ENCODE peak calls at places on chromosomes 11 and 22, in four cellular contexts. H is T-cell; Q is activated CD8-positive, alpha-beta memory T cell treated with anti-CD3 and anti-CD28 coated beads, Interleukin-2, amount 50 U/mL, for 4 hours; L is PC-3. I is an unnamed sample.

GRCh38 chr11:34040571-34040970 is 11.0 kb upstream of the CAPRIN1 start:
- DNase-seq in L (no peak), Q (no peak), H (no peak), I (no peak)

GRCh38 chr11:131674051-131674755 is 303.8 kb downstream of the NTM start:
- DNase-seq in H (no peak), Q (no peak), L (peak), I (peak)

GRCh38 chr11:129119036-129119435 is 73.1 kb downstream of the ARHGAP32 start:
- DNase-seq in Q (no peak), L (no peak), H (no peak), I (no peak)

GRCh38 chr11:117180020-117180419 is 1.5 kb downstream of the SIDT2 start:
- DNase-seq in H (no peak), Q (no peak), L (no peak), I (no peak)

GRCh38 chr22:38016182-38017078 is 32.1 kb upstream of the SOX10 start:
- DNase-seq in H (no peak), L (peak), Q (no peak), I (peak)

GRCh38 chr22:40739723-40740122 is 60.4 kb downstream of the MCHR1 start:
- DNase-seq in Q (no peak), H (no peak), L (no peak), I (no peak)

GRCh38 chr11:66338276-66339162 is 2.3 kb upstream of the RIN1 start:
- DNase-seq in H (no peak), L (no peak), Q (no peak), I (no peak)

GRCh38 chr11:132721526-132721925 is 810.8 kb downstream of the OPCML start:
- DNase-seq in H (no peak), Q (no peak), L (no peak), I (no peak)

GRCh38 chr11:70481625-70482528 is 83.5 kb downstream of the CTTN start:
- DNase-seq in H (no peak), Q (no peak), L (peak), I (no peak)

GRCh38 chr11:65420506-65421203 is 1.9 kb upstream of the NEAT1 start:
- DNase-seq in H (no peak), Q (no peak), L (no peak), I (no peak)

GRCh38 chr11:11916981-11917399 is 75.2 kb downstream of the USP47 start:
- DNase-seq in H (no peak), L (peak), Q (no peak), I (no peak)

GRCh38 chr22:33274214-33274828 is 216.1 kb upstream of the SYN3 start:
- DNase-seq in Q (no peak), H (no peak), L (no peak), I (peak)